ENCODE peak calls at places on chromosome 3, in four cellular contexts. G is GM12878, V is heart right ventricle, H is suprapubic skin. X is an unnamed sample.

GRCh38 chr3:170429050-170429449 is 10.4 kb downstream of the CLDN11 start:
- DNase-seq in G (no peak), V (no peak), H (no peak), X (no peak)

GRCh38 chr3:115885621-115886020 is 262.3 kb downstream of the GAP43 start:
- DNase-seq in G (no peak), V (no peak), H (no peak), X (no peak)

GRCh38 chr3:52532517-52532837 is 1.2 kb downstream of the NT5DC2 start:
- DNase-seq in G (no peak), V (no peak), H (peak; percentile 71), X (peak; percentile 46)

GRCh38 chr3:171760475-171760874 is 49.8 kb downstream of the PLD1 start:
- DNase-seq in G (no peak), V (no peak), H (no peak), X (no peak)

GRCh38 chr3:117563063-117563462 is 853.5 kb downstream of the TUSC7 start:
- DNase-seq in G (no peak), V (no peak), H (no peak), X (no peak)

GRCh38 chr3:52705688-52706686 is at the start of the genes GLT8D1 and SPCS1:
- DNase-seq in G (no peak), V (peak; percentile 84), H (peak; percentile 88), X (peak; percentile 87)

GRCh38 chr3:175349181-175349580 is 490.0 kb downstream of the NAALADL2 start:
- DNase-seq in G (peak; percentile 19), V (no peak), H (no peak), X (no peak)

GRCh38 chr3:71876135-71876534 is 91.2 kb upstream of the PROK2 start:
- DNase-seq in G (no peak), V (no peak), H (no peak), X (no peak)

GRCh38 chr3:124688580-124689454 is 41.4 kb upstream of the UMPS start:
- DNase-seq in G (peak; percentile 30), V (peak; percentile 83), H (peak; percentile 76), X (no peak)

GRCh38 chr3:66297260-66297863 is 76.6 kb downstream of the SLC25A26 start:
- DNase-seq in G (no peak), V (no peak), H (no peak), X (no peak)

GRCh38 chr3:56005196-56005805 is 463.0 kb downstream of the ERC2 start:
- DNase-seq in G (no peak), V (no peak), H (no peak), X (no peak)

GRCh38 chr3:21647961-21648360 is 103.0 kb downstream of the ZNF385D start:
- DNase-seq in G (no peak), V (no peak), H (no peak), X (no peak)

GRCh38 chr3:194112120-194113106 is 23.5 kb upstream of the HES1 start:
- DNase-seq in G (no peak), V (no peak), H (no peak), X (no peak)

GRCh38 chr3:170259853-170260386 is 37.7 kb downstream of the PRKCI start:
- DNase-seq in G (no peak), V (no peak), H (no peak), X (no peak)

GRCh38 chr3:38177175-38177574 is 11.8 kb downstream of the OXSR1 start:
- DNase-seq in G (no peak), V (no peak), H (no peak), X (no peak)

DNA sequence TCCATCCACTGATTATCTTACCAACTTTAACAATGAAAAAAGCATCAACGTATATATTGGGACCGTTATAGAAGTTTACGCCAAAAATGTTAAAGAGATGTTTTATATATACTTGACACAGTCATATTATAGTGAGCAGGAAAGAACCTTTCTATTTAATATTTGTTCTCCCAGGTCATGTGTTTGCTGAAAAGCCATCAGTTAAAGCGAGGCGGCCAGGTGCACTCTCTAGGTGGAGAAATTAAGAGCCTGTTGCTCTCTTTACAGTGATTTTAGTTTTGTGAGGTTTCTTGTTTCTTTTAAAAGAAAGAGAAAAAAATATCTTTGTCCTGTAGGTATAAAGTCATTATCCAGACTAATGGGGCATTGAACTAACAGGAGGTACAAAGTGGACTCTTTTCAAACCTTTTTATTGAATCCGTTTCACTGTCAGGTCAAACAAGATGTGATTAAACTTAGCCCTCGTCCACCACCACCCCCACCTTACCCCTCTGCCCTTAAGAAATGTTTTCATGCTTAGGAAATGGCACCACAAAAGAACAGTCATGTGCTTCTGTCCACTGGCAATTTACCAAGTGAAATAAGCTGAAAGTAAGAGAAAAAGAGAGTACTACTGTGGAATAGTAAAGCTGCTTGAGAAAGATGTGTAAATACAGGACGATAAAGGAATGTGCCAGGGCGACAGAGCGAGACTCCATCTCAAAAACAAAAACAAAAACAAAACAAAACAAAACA is 279.9 kb downstream of the PTPRG start:
- DNase-seq in G (no peak), V (no peak), H (no peak), X (no peak)
- H3K4me3 ChIP-seq in G (no peak overlapping the region), V (no peak overlapping the region), H (no peak overlapping the region), X (no peak overlapping the region)

DNA sequence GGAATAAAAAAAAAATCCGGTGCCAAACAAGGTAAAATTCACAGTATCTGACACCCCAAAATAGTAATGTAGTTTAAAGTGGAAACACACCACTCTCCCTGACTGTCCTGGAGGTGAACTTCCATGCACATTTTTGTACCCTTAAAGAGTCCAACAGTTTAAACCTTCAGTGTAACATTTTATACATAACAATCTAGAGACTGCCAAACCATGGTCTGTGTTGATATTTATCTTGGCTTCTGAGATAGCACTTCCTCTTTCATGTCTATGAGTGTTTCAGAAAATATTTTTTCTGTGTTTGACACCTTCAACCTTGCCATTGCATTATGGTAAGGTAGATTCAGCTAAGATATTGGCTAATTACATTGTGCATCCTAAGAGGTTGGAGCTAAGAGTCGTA is 13.9 kb downstream of the TMEM45A start:
- DNase-seq in G (no peak), V (no peak), H (no peak), X (no peak)
- H3K9me3 ChIP-seq in G (peaks cover 7% of the 10 kb centered on the region), V (no peaks in the 10 kb centered on the region), H (peaks cover 8% of the 10 kb centered on the region), X (no peaks in the 10 kb centered on the region)

GRCh38 chr3:41867533-41867932 is 94.4 kb downstream of the ULK4 start:
- DNase-seq in G (no peak), V (no peak), H (no peak), X (no peak)

GRCh38 chr3:41866298-41866697 is 95.6 kb downstream of the ULK4 start:
- DNase-seq in G (no peak), V (no peak), H (no peak), X (no peak)

GRCh38 chr3:41863024-41863423 is 98.9 kb downstream of the ULK4 start:
- DNase-seq in G (no peak), V (no peak), H (no peak), X (no peak)
- TF ChIP-seq CTCF in G (no peak), V (no peak), H (no peak), X (no peak)

GRCh38 chr3:177494216-177494615 is 296.9 kb upstream of the TBL1XR1 start:
- DNase-seq in G (no peak), V (no peak), H (no peak), X (no peak)
- H3K4me3 ChIP-seq in G (no peak overlapping the region), V (no peak overlapping the region), H (no peak overlapping the region), X (no peak overlapping the region)

GRCh38 chr3:46516521-46516920 is 18.7 kb downstream of the RTP3 start:
- DNase-seq in G (no peak), V (no peak), H (no peak), X (no peak)

GRCh38 chr3:46520531-46520930 is 22.8 kb downstream of the RTP3 start:
- DNase-seq in G (no peak), V (no peak), H (no peak), X (no peak)

GRCh38 chr3:46519952-46520351 is 22.2 kb downstream of the RTP3 start:
- DNase-seq in G (no peak), V (no peak), H (no peak), X (no peak)

GRCh38 chr3:46517016-46517770 is 19.4 kb downstream of the RTP3 start:
- DNase-seq in G (no peak), V (no peak), H (no peak), X (no peak)

GRCh38 chr3:46517782-46518181 is 20.0 kb downstream of the RTP3 start:
- DNase-seq in G (no peak), V (no peak), H (no peak), X (no peak)
- H3K9me3 ChIP-seq in G (no peaks in the 10 kb centered on the region), V (no peaks in the 10 kb centered on the region), H (no peaks in the 10 kb centered on the region), X (no peaks in the 10 kb centered on the region)

X was measured in left lung.